ENCODE peak calls at places on chromosomes 16 and 17, in six cellular contexts. N is gastrocnemius medialis, C is endothelial cell of umbilical vein, P is Peyer's patch, Q is stomach, R is transverse colon. Y is an unnamed sample.
A peak's percentile ranks its signal among the peaks of the same experiment; 100 is the strongest.

GRCh38 chr16:48609453-48610023 is 442 bp downstream of the N4BP1 start:
- DNase-seq in N (peak; percentile 35), C (no peak), P (peak; percentile 71), Q (peak; percentile 70), R (peak; percentile 61), Y (peak; percentile 61)

GRCh38 chr16:82658796-82659195 is 32.0 kb downstream of the CDH13 start:
- DNase-seq in N (peak; percentile 24), C (no peak), P (no peak), Q (no peak), R (no peak), Y (no peak)

GRCh38 chr17:1676401-1676800 is 8.3 kb downstream of the PRPF8 start:
- DNase-seq in N (no peak), C (no peak), P (no peak), Q (no peak), R (no peak), Y (no peak)

GRCh38 chr16:8581923-8582580 is 8.3 kb downstream of the TMEM114 start:
- DNase-seq in N (peak; percentile 23), C (no peak), P (peak; percentile 49), Q (no peak), R (peak; percentile 22), Y (no peak)

GRCh38 chr16:29974291-29975133 is 844 bp downstream of the TAOK2 start:
- DNase-seq in N (no peak), C (peak; percentile 82), P (no peak), Q (no peak), R (peak; percentile 35), Y (peak; percentile 8)

GRCh38 chr16:31274831-31275816 is 15.3 kb downstream of the ITGAM start:
- DNase-seq in N (no peak), C (no peak), P (no peak), Q (no peak), R (no peak), Y (no peak)

GRCh38 chr17:1627987-1628855 is at the start of gene SLC43A2:
- DNase-seq in N (peak; percentile 76), C (peak; percentile 83), P (peak; percentile 92), Q (peak; percentile 84), R (peak; percentile 86), Y (peak; percentile 82)

GRCh38 chr16:78677332-78677731 is 577.9 kb downstream of the WWOX start:
- DNase-seq in N (no peak), C (no peak), P (no peak), Q (no peak), R (no peak), Y (no peak)

GRCh38 chr17:79915850-79916430 is 76.7 kb upstream of the CBX4 start:
- DNase-seq in N (no peak), C (no peak), P (peak; percentile 93), Q (peak; percentile 88), R (peak; percentile 84), Y (no peak)

GRCh38 chr16:55169780-55170179 is 154.2 kb upstream of the IRX6 start:
- DNase-seq in N (no peak), C (no peak), P (no peak), Q (no peak), R (peak; percentile 13), Y (no peak)

GRCh38 chr17:44279586-44280344 is 11.8 kb upstream of the SLC4A1 start:
- DNase-seq in N (peak; percentile 24), C (peak; percentile 89), P (peak; percentile 82), Q (peak; percentile 64), R (peak; percentile 80), Y (peak; percentile 34)

GRCh38 chr17:44204453-44204882 is 4.8 kb upstream of the ATXN7L3 start:
- DNase-seq in N (no peak), C (no peak), P (no peak), Q (no peak), R (no peak), Y (no peak)

GRCh38 chr17:27598337-27599050 is 32.5 kb upstream of the LGALS9 start:
- DNase-seq in N (no peak), C (no peak), P (no peak), Q (no peak), R (no peak), Y (no peak)

GRCh38 chr17:44928136-44928535 is 12.8 kb upstream of the GFAP start:
- DNase-seq in N (no peak), C (no peak), P (no peak), Q (no peak), R (peak; percentile 6), Y (no peak)

GRCh38 chr17:28996554-28997096 is 9.2 kb downstream of the SEZ6 start:
- DNase-seq in N (no peak), C (no peak), P (no peak), Q (no peak), R (no peak), Y (no peak)

GRCh38 chr16:2969545-2970521 is 685 bp downstream of the PAQR4 start:
- DNase-seq in N (no peak), C (peak; percentile 43), P (peak; percentile 82), Q (peak; percentile 69), R (peak; percentile 68), Y (peak; percentile 30)
- TF ChIP-seq CTCF in N (peak; percentile 34), C (peak; percentile 75), P (peak; percentile 36), Q (no peak), R (peak; percentile 38), Y (no peak)

DNA sequence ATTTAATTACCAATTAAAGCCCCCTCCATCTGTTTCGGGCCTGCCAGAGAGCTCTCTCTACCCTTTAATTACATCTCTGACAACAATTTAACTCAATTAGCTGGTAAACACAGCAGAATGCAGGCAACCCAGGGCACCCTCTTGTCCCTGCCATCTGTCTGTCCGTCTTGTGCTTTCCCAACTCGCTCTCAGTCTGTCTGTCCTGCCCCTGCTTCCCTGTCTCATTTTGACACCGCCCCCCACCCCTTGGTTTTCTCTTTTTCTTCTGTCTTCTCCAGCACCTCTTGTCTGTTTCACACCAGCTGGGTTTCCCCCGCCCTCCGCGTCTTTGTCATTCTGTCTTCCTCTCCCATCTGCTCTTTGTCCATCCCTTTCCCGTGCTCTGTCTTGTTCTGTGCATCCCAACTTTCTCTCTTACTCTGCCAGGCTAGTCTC is 32.8 kb downstream of the CDK5RAP3 start:
- DNase-seq in N (no peak), C (no peak), P (no peak), Q (no peak), R (no peak), Y (no peak)
- H3K4me3 ChIP-seq in N (no peak overlapping the region), C (no peak overlapping the region), P (no peak overlapping the region), Q (no peak overlapping the region), R (no peak overlapping the region), Y (no peak overlapping the region)

DNA sequence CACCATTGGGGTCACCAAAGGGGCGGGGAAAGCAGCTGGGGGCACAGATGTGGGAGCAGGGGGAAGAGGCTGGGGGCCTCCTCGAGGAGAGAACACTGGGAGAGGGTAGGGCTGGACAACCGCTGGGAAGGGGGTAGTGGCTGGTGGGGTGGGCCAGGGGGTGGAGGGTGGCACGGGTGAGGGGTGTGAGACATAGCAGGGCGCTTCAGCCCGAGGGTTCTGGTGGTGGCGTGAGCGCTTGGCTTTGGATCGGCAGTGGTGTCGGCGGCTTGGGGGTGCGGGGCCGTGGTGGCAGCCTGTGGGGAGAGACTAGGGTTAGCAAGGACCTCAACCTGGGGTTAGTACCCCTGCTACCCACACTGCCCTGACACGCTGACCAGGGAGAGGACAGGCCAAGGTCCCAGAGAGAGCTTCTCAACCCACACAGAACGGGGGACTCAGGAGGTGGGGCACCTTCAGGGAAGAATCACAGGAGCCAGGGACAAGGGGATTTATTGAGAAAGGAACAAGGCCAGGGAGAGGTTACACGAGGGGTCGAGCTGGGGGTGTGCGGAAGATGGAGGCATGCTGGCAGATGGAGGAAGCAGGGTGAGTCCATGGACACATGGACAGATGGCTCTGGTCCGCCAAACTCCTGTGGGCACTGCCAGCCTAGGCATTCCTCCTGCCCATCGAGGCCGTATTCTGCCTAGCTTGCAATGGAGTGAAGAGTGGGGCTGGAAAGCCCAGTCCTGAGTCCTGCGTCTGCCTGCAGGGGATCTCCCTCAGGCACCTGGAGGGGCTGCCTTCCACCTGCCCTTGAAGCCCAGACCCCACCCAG is 8.4 kb downstream of the PER1 start:
- DNase-seq in N (no peak), C (no peak), P (no peak), Q (no peak), R (no peak), Y (no peak)
- TF ChIP-seq POLR2A in N (peak; percentile 15), C (no peak), P (no peak), Q (no peak), R (peak; percentile 11), Y (no peak)

DNA sequence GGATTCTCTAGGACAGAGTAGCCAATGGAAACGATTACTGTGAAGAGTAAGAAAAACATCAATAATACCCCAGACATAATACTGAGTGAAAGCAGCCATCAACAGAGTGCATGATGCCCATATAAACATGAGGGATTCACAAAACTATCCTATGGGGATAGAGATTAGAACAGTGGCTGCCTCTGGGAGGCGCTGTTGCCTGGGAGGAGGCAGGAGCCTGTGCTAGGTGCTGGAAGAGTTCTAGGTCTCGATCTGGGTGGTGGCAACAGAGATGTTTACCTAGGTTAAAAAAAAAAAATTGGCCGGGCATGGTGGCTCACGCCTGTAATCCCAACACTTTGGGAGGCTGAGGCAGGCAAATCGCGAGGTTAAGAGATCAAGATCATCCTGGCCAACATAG is 7.9 kb downstream of the FA2H start:
- DNase-seq in N (no peak), C (no peak), P (peak; percentile 14), Q (no peak), R (no peak), Y (no peak)
- TF ChIP-seq CTCF in N (no peak), C (no peak), P (no peak), Q (no peak), R (no peak), Y (no peak)

DNA sequence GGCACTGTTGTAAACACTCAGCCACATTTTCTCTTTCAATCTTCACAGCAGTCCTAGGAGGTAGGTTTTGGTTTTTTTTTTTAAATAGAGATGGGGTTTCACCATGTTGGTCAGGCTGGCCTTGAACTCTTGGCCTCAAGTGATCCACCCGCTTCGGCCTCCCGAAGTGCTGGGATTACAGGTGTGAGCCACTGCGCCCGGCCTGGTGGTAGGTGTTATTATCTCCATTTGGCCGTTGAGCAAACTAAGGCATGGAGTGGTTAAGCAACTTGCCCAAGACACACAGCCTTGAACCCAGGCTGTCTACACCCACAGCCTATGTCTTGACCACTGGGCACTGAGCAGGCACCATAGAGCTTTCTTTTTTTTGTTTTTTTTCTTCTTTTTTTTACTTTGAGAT is 8.6 kb downstream of the SGCA start:
- DNase-seq in N (no peak), C (no peak), P (no peak), Q (no peak), R (no peak), Y (no peak)
- H3K4me3 ChIP-seq in N (no peak overlapping the region), C (no peak overlapping the region), P (no peak overlapping the region), Q (no peak overlapping the region), R (no peak overlapping the region), Y (no peak overlapping the region)

GRCh38 chr16:19113577-19114358 is at the start of gene ITPRIPL2:
- DNase-seq in N (peak; percentile 76), C (peak; percentile 83), P (peak; percentile 83), Q (peak; percentile 83), R (peak; percentile 84), Y (peak; percentile 78)
- TF ChIP-seq POLR2A in N (peak; percentile 72), C (peak; percentile 76), P (peak; percentile 63), Q (no peak), R (peak; percentile 90), Y (no peak)

GRCh38 chr17:36946726-36947091 is 2.0 kb upstream of the AATF start:
- DNase-seq in N (no peak), C (no peak), P (no peak), Q (no peak), R (no peak), Y (no peak)

GRCh38 chr17:36950027-36950426 is 1.3 kb downstream of the AATF start:
- DNase-seq in N (no peak), C (no peak), P (no peak), Q (no peak), R (no peak), Y (no peak)

GRCh38 chr17:36949461-36949927 is 740 bp downstream of the AATF start:
- DNase-seq in N (no peak), C (no peak), P (no peak), Q (no peak), R (no peak), Y (no peak)

GRCh38 chr17:36947922-36948716 is 635 bp upstream of the AATF start:
- DNase-seq in N (no peak), C (no peak), P (no peak), Q (no peak), R (no peak), Y (no peak)

GRCh38 chr17:36948717-36949460 is at the start of gene AATF:
- DNase-seq in N (peak; percentile 89), C (peak; percentile 97), P (peak; percentile 99), Q (peak; percentile 98), R (peak; percentile 97), Y (peak; percentile 96)
- TF ChIP-seq CTCF in N (no peak), C (no peak), P (no peak), Q (no peak), R (no peak), Y (no peak)